ENCODE peak calls at places on chromosome 6, in seven cellular contexts. Y is GM12891, I is H1, Q is GM12878, D is SK-N-SH, N is K562, U is HepG2. F is an unnamed sample.

GRCh38 chr6:80197474-80197873 is 91.0 kb downstream of the BCKDHB start:
- DNase-seq in Y (no peak), I (no peak), Q (no peak), D (no peak), N (no peak), U (no peak), F (no peak)

GRCh38 chr6:89299451-89299850 is 15.6 kb downstream of the GABRR2 start:
- DNase-seq in Y (no peak), I (no peak), Q (no peak), D (no peak), N (no peak), U (no peak), F (no peak)

GRCh38 chr6:44269921-44270525 is at the start of gene TMEM151B:
- DNase-seq in Y (no peak), I (peak), Q (no peak), D (peak), N (no peak), U (no peak), F (no peak)

GRCh38 chr6:49666480-49666879 is 29.8 kb upstream of the RHAG start:
- DNase-seq in Y (no peak), I (no peak), Q (no peak), D (no peak), N (no peak), U (no peak), F (no peak)

GRCh38 chr6:39008737-39009136 is 39.8 kb upstream of the GLP1R start:
- DNase-seq in Y (no peak), I (no peak), Q (no peak), D (no peak), N (no peak), U (no peak), F (no peak)

GRCh38 chr6:4647414-4648365 is 128.5 kb upstream of the CDYL start:
- DNase-seq in Y (no peak), I (peak), Q (no peak), D (peak), N (peak), U (peak), F (no peak)

GRCh38 chr6:134437376-134437775 is 119.5 kb upstream of the SGK1 start:
- DNase-seq in Y (no peak), I (no peak), Q (peak), D (no peak), N (peak), U (no peak), F (peak)

GRCh38 chr6:46014511-46015118 is 1.0 kb downstream of the CLIC5 start:
- DNase-seq in Y (no peak), I (peak), Q (no peak), D (no peak), N (no peak), U (no peak), F (no peak)

GRCh38 chr6:142361765-142362540 is 60.1 kb downstream of the ADGRG6 start:
- DNase-seq in Y (no peak), I (no peak), Q (no peak), D (no peak), N (no peak), U (peak), F (no peak)

GRCh38 chr6:77879527-77879926 is 226.7 kb downstream of the MEI4 start:
- DNase-seq in Y (no peak), I (no peak), Q (no peak), D (no peak), N (no peak), U (peak), F (no peak)
- TF ChIP-seq POLR2AphosphoS5 in Y (no peak), I (no peak), Q (no peak), D (no peak), N (no peak), U (no peak), F (no peak)

DNA sequence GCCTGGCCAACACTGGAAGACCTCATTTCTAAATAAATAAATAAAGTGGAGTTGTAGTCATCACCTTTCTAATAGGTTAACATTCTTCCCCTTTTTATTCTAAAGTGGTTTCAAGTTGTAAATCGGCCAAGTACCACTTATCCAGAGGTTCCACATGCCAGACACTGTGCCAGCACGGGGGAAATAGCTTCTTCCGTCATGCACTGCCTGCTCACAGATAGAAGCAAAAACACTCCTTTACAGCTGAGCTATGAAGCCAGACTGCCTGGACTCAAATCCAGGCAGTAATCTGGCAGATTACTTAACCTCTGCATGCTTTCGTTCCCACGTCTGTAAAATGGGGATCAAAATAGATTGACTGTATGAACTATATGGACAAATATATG is 17.1 kb upstream of the SCML4 start:
- DNase-seq in Y (no peak), I (peak), Q (no peak), D (no peak), N (no peak), U (no peak), F (no peak)
- TF ChIP-seq TAF1 in Y (no peak), I (no peak), Q (no peak), D (no peak), N (no peak), U (no peak), F (no peak)

DNA sequence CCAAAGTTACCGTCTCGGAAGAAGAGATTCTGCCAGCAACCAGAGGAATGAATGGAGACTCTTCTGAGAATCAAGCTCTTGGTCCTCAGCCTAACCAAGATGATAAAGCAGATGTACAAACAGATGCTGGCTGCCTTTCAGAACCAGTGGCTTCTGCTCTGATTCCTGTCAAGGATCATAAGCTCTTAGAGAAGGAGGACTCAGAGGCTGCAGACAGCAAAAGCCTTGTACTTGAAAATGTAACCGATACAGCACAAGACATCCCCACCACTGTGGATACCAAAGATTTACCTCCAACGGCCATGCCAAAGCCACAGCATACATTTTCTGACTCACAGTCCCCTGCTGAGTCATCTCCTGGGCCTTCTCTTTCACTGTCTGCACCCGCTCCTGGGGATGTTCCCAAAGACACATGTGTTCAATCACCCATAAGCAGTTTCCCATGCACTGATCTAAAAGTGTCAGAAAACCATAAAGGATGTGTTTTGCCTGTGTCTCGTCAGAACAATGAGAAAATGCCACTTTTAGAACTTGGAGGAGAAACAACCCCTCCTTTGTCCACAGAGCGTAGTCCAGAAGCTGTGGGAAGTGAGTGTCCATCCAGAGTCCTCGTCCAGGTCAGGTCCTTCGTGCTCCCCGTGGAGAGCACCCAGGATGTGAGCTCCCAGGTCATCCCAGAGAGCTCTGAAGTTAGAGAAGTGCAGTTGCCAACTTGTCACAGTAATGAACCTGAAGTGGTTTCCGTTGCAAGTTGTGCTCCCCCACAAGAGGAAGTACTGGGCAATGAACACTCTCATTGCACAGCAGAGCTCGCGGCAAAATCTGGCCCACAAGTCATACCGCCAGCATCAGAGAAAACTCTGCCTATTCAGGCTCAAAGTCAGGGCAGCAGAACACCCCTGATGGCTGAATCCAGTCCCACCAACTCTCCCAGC is 109.6 kb downstream of the RTN4IP1 start:
- DNase-seq in Y (no peak), I (no peak), Q (peak), D (no peak), N (peak), U (no peak), F (no peak)
- TF ChIP-seq POLR2AphosphoS5 in Y (peak), I (no peak), Q (peak), D (peak), N (no peak), U (no peak), F (peak)

DNA sequence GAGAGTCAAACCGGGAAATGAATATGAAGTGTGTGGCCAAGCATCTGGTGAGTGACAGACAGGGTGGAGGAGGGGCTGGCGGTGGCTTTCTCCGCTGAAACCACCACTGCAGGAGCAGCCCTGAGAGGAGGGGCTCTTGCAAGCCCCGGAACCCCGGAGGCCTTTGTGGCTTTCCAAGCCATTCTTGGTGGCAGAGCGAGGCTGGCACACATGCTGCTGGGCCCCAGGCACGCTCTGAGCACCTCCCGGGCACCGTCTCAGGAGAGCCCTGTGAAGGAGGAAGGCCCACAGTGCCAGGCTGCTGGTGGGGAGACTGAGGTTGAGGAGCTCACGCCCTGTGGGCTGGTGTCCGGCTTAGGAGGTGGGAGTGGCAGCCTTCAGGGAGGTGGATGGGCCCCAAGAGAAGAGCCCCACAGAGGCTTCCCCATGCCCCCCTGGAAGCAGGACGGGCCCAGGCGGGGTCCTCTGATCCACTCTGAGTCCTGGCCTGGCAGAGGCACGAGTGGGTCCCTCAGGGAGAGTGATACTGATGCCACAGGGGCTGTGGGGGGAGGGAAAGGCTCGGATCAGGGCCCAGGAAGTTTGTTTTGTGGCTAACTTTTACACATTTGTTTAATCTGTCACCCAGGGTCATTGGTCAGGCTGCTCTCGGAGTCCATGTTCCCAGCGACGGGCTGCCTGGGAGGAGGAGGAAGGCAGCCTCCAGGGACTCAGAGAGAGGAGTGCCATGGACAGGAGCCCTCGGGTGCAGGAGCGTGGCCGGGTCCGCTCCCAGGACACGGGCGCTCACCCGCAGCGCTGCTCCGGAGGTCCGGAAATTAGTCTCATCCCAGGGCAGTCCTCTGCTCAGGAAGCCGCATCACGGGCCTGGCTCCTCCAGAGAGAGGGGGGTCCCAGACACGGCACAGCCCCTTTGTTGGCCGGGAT is 170.7 kb downstream of the ERMARD start:
- DNase-seq in Y (no peak), I (no peak), Q (no peak), D (no peak), N (no peak), U (peak), F (no peak)
- TF ChIP-seq TAF1 in Y (no peak), I (no peak), Q (no peak), D (no peak), N (no peak), U (peak), F (no peak)

DNA sequence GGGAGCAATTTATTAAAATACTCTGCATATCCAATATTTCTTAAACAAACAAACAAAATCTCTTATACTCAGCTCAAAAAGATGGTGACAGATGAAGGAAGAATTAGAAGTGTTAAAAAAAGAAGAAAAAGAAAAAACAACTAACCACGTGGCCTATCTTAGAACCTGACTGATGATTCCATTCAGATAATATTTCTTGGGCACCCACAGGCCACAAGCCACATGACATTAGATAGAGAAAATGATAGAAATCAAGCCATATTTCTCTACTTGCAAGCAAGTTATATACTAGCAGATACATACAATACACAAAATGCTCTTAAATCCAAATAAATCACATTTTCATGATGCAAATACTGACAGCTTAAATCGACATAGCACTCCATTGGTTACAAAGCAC is 14.5 kb upstream of the RAMACL start:
- DNase-seq in Y (no peak), I (no peak), Q (no peak), D (no peak), N (no peak), U (no peak), F (no peak)
- TF ChIP-seq POLR2AphosphoS5 in Y (no peak), I (no peak), Q (no peak), D (no peak), N (no peak), U (no peak), F (no peak)

DNA sequence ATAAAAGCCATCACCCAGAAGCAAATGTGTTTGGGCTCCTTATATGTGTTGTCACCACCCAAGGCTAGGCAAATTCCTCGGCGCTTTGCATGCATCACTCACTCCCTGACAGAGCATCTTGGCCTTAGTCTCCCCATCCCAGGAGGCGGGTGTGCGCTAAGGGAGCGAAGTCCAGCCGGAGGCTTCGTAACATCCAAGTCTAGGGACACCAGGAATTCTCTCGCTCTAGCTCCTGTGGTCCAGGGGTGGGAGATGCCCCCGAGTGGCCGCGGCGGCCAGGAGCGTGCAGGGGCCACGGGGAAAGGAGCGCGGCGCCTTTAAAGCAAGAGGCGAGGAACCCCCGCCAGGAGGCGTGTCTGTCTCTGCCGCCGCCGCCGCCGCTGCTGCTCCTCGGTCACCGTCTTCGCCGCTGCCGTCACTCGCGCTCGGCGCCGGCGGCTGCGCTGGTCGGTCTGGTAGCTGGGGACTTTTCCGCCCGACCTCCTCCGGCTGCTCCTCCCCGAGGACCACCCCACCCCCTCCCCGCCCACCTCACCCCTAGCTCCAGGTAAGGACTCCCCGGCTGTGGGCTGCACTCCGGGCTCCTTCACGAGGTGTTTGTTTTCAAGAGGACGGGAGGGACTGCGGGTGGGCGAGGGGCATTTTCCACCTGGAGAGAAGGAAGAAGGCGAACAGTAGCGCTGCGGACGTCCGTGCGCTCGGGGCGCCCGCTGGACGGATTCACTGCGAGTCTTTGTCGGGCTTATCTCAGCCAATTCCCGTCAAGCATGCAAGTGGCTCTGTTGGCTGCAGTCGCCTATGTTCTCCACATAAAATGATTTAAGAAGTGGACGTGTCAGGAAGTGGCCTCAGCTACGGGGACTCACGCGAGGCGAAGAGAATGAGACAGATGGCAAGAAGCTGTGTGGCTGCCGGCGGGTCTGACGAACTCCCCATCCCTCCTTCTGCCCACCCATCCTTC is at the start of gene GRIK2:
- DNase-seq in Y (no peak), I (peak), Q (no peak), D (peak), N (peak), U (no peak), F (no peak)
- TF ChIP-seq TAF1 in Y (no peak), I (no peak), Q (no peak), D (no peak), N (no peak), U (no peak), F (no peak)

GRCh38 chr6:52360028-52360427 is 1.9 kb upstream of the PAQR8 start:
- DNase-seq in Y (no peak), I (no peak), Q (no peak), D (peak), N (no peak), U (no peak), F (no peak)
- TF ChIP-seq POLR2AphosphoS5 in Y (no peak), I (no peak), Q (no peak), D (no peak), N (no peak), U (no peak), F (no peak)

DNA sequence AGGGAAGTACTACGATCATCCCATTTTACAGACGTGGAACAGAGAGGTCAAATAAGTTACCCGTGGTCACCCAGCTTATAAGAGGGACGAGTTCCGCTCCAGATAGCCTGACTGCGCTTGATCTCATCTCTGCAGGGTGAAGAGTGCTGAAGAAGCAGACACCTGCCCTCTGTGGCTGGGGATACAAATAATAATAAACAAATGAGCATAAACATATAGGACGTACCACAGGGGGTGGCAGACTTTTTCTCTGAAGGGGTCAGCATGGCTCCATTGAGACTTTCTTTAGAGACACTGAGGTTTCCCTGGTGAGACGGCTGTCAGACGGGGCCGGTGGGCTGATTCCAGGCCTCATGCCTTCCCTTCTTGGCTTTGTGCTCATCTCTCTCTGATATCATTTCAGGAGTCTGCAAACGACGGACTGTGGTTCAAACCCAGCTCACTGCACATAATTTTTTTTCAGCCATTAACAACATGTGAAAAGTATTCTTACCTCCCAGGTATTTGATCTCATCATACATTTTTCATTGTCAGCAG is 47.1 kb downstream of the IRF4 start:
- DNase-seq in Y (no peak), I (no peak), Q (no peak), D (peak), N (no peak), U (no peak), F (no peak)
- TF ChIP-seq TAF1 in Y (no peak), I (no peak), Q (no peak), D (no peak), N (no peak), U (no peak), F (no peak)

DNA sequence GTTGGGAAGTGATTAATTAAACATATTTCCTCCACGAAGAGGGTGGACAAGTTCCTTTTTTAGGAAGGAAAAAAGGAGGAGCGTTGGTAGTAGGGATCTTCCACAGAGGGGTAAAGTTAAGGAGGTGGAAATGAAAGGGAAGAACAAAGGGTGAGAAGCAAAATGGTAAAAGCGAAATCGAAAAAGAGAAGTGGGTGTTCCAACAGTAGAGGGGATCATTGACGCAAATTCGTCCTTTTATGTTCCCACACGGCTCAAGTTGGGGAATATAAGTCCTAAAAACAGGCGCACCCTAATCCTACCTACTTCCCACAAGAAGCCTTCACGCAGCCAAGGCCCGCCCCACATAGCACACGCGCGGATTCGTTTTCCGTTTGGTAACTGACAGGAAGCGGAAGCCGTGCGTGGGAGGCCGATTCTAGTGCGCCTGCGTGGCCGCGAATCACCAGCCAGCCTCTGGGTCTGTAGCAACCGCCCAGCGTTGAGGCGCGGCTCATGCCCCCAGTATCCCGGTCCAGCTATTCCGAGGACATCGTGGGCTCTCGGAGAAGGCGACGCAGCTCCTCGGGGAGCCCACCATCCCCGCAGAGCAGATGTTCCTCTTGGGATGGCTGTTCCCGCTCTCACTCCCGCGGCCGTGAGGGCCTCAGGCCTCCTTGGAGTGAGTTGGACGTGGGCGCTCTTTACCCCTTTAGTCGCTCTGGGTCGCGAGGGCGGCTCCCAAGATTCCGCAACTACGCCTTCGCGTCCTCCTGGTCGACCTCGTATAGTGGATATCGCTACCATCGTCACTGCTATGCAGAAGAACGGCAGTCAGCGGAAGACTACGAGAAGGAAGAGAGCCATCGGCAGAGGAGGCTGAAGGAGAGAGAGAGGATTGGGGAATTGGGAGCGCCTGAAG is at the start of gene NKAPL:
- DNase-seq in Y (no peak), I (peak), Q (no peak), D (no peak), N (no peak), U (no peak), F (no peak)
- TF ChIP-seq POLR2AphosphoS5 in Y (no peak), I (no peak), Q (no peak), D (no peak), N (no peak), U (no peak), F (no peak)

F was measured in GM12892.